ENCODE peak calls at places on chromosomes 5 and 9, in seven cellular contexts. One of them, this sample, is unnamed.

GRCh38 chr9:111316796-111317195 is 13.2 kb downstream of the OR2K2 start:
- DNase-seq in GM12878: no peak
- DNase-seq in HepG2: no peak
- DNase-seq in A549: no peak
- DNase-seq in SK-N-SH: no peak
- DNase-seq in K562: no peak
- DNase-seq in HCT116: no peak
- DNase-seq in this sample: no peak

GRCh38 chr5:131575660-131576227 is 59.3 kb downstream of the RAPGEF6 start:
- DNase-seq in GM12878: no peak
- DNase-seq in HepG2: no peak
- DNase-seq in A549: no peak
- DNase-seq in SK-N-SH: no peak
- DNase-seq in K562: no peak
- DNase-seq in HCT116: no peak
- DNase-seq in this sample: no peak

GRCh38 chr9:129655142-129655541 is 10.3 kb upstream of the PRRX2 start:
- DNase-seq in GM12878: no peak
- DNase-seq in HepG2: no peak
- DNase-seq in A549: no peak
- DNase-seq in SK-N-SH: no peak
- DNase-seq in K562: no peak
- DNase-seq in HCT116: no peak
- DNase-seq in this sample: no peak

GRCh38 chr9:124590886-124591641 is 83.9 kb upstream of the NR5A1 start:
- DNase-seq in GM12878: no peak
- DNase-seq in HepG2: no peak
- DNase-seq in A549: no peak
- DNase-seq in SK-N-SH: no peak
- DNase-seq in K562: no peak
- DNase-seq in HCT116: no peak
- DNase-seq in this sample: peak

GRCh38 chr5:108418172-108418571 is 36.3 kb upstream of the FBXL17 start:
- DNase-seq in GM12878: no peak
- DNase-seq in HepG2: no peak
- DNase-seq in A549: no peak
- DNase-seq in SK-N-SH: no peak
- DNase-seq in K562: no peak
- DNase-seq in HCT116: no peak
- DNase-seq in this sample: no peak

GRCh38 chr9:129108805-129109370 is 1.7 kb downstream of the CRAT start:
- DNase-seq in GM12878: no peak
- DNase-seq in HepG2: no peak
- DNase-seq in A549: no peak
- DNase-seq in SK-N-SH: no peak
- DNase-seq in K562: no peak
- DNase-seq in HCT116: no peak
- DNase-seq in this sample: no peak

GRCh38 chr5:65332591-65332990 is 149.1 kb downstream of the ADAMTS6 start:
- DNase-seq in GM12878: no peak
- DNase-seq in HepG2: peak
- DNase-seq in A549: no peak
- DNase-seq in SK-N-SH: no peak
- DNase-seq in K562: no peak
- DNase-seq in HCT116: no peak
- DNase-seq in this sample: no peak

GRCh38 chr5:141420855-141421488 is at the start of gene PCDHGA11:
- DNase-seq in GM12878: peak
- DNase-seq in HepG2: no peak
- DNase-seq in A549: no peak
- DNase-seq in SK-N-SH: no peak
- DNase-seq in K562: peak
- DNase-seq in HCT116: peak
- DNase-seq in this sample: peak

GRCh38 chr5:112552791-112553190 is 133.7 kb upstream of the EPB41L4A start:
- DNase-seq in GM12878: no peak
- DNase-seq in HepG2: no peak
- DNase-seq in A549: no peak
- DNase-seq in SK-N-SH: no peak
- DNase-seq in K562: no peak
- DNase-seq in HCT116: no peak
- DNase-seq in this sample: no peak

GRCh38 chr9:69178583-69179011 is 4.5 kb downstream of the TJP2 start:
- DNase-seq in GM12878: no peak
- DNase-seq in HepG2: peak
- DNase-seq in A549: peak
- DNase-seq in SK-N-SH: no peak
- DNase-seq in K562: no peak
- DNase-seq in HCT116: peak
- DNase-seq in this sample: no peak

GRCh38 chr9:111903996-111904395 is 7.4 kb downstream of the UGCG start:
- DNase-seq in GM12878: no peak
- DNase-seq in HepG2: no peak
- DNase-seq in A549: no peak
- DNase-seq in SK-N-SH: peak
- DNase-seq in K562: no peak
- DNase-seq in HCT116: no peak
- DNase-seq in this sample: no peak

GRCh38 chr5:133706732-133707430 is 94.5 kb upstream of the FSTL4 start:
- DNase-seq in GM12878: no peak
- DNase-seq in HepG2: no peak
- DNase-seq in A549: no peak
- DNase-seq in SK-N-SH: no peak
- DNase-seq in K562: no peak
- DNase-seq in HCT116: no peak
- DNase-seq in this sample: no peak

GRCh38 chr5:96528816-96529474 is 95.9 kb upstream of the PCSK1 start:
- DNase-seq in GM12878: no peak
- DNase-seq in HepG2: no peak
- DNase-seq in A549: no peak
- DNase-seq in SK-N-SH: peak
- DNase-seq in K562: no peak
- DNase-seq in HCT116: no peak
- DNase-seq in this sample: no peak

GRCh38 chr5:39829479-39829878 is 404.7 kb upstream of the DAB2 start:
- DNase-seq in GM12878: no peak
- DNase-seq in HepG2: no peak
- DNase-seq in A549: no peak
- DNase-seq in SK-N-SH: no peak
- DNase-seq in K562: no peak
- DNase-seq in HCT116: no peak
- DNase-seq in this sample: no peak

GRCh38 chr9:136537896-136538598 is 7.8 kb downstream of the NOTCH1 start:
- DNase-seq in GM12878: no peak
- DNase-seq in HepG2: no peak
- DNase-seq in A549: no peak
- DNase-seq in SK-N-SH: no peak
- DNase-seq in K562: no peak
- DNase-seq in HCT116: no peak
- DNase-seq in this sample: no peak
- H3K4me3 ChIP-seq in GM12878: peak
- H3K4me3 ChIP-seq in HepG2: no peak
- H3K4me3 ChIP-seq in A549: no peak
- H3K4me3 ChIP-seq in SK-N-SH: no peak
- H3K4me3 ChIP-seq in K562: no peak
- H3K4me3 ChIP-seq in HCT116: no peak
- H3K4me3 ChIP-seq in this sample: no peak

GRCh38 chr9:37464006-37464405 is 1.2 kb downstream of the ZBTB5 start:
- DNase-seq in GM12878: no peak
- DNase-seq in HepG2: no peak
- DNase-seq in A549: no peak
- DNase-seq in SK-N-SH: no peak
- DNase-seq in K562: no peak
- DNase-seq in HCT116: no peak
- DNase-seq in this sample: no peak

GRCh38 chr9:37468620-37469019 is 3.4 kb upstream of the ZBTB5 start:
- DNase-seq in GM12878: no peak
- DNase-seq in HepG2: no peak
- DNase-seq in A549: no peak
- DNase-seq in SK-N-SH: no peak
- DNase-seq in K562: no peak
- DNase-seq in HCT116: peak
- DNase-seq in this sample: no peak

GRCh38 chr9:37465249-37466036 is at the start of gene ZBTB5:
- DNase-seq in GM12878: peak
- DNase-seq in HepG2: peak
- DNase-seq in A549: peak
- DNase-seq in SK-N-SH: peak
- DNase-seq in K562: peak
- DNase-seq in HCT116: peak
- DNase-seq in this sample: peak

GRCh38 chr9:37464426-37465248 is 613 bp downstream of the ZBTB5 start:
- DNase-seq in GM12878: peak
- DNase-seq in HepG2: no peak
- DNase-seq in A549: peak
- DNase-seq in SK-N-SH: no peak
- DNase-seq in K562: no peak
- DNase-seq in HCT116: no peak
- DNase-seq in this sample: peak

GRCh38 chr9:37466037-37466709 is 923 bp upstream of the ZBTB5 start:
- DNase-seq in GM12878: no peak
- DNase-seq in HepG2: peak
- DNase-seq in A549: peak
- DNase-seq in SK-N-SH: peak
- DNase-seq in K562: peak
- DNase-seq in HCT116: peak
- DNase-seq in this sample: no peak
- TF ChIP-seq MAX in GM12878: no peak
- TF ChIP-seq MAX in HepG2: no peak
- TF ChIP-seq MAX in A549: peak
- TF ChIP-seq MAX in SK-N-SH: peak
- TF ChIP-seq MAX in K562: peak
- TF ChIP-seq MAX in HCT116: no peak
- TF ChIP-seq MAX in this sample: no peak

GRCh38 chr9:37144762-37145161 is 24.4 kb downstream of the ZCCHC7 start:
- DNase-seq in GM12878: peak
- DNase-seq in HepG2: peak
- DNase-seq in A549: no peak
- DNase-seq in SK-N-SH: no peak
- DNase-seq in K562: no peak
- DNase-seq in HCT116: no peak
- DNase-seq in this sample: peak

GRCh38 chr9:37141015-37141414 is 20.6 kb downstream of the ZCCHC7 start:
- DNase-seq in GM12878: no peak
- DNase-seq in HepG2: no peak
- DNase-seq in A549: no peak
- DNase-seq in SK-N-SH: no peak
- DNase-seq in K562: no peak
- DNase-seq in HCT116: no peak
- DNase-seq in this sample: no peak

GRCh38 chr9:37148181-37148580 is 27.8 kb downstream of the ZCCHC7 start:
- DNase-seq in GM12878: no peak
- DNase-seq in HepG2: no peak
- DNase-seq in A549: no peak
- DNase-seq in SK-N-SH: no peak
- DNase-seq in K562: peak
- DNase-seq in HCT116: no peak
- DNase-seq in this sample: no peak

GRCh38 chr9:37149646-37150308 is 29.4 kb downstream of the ZCCHC7 start:
- DNase-seq in GM12878: no peak
- DNase-seq in HepG2: no peak
- DNase-seq in A549: no peak
- DNase-seq in SK-N-SH: no peak
- DNase-seq in K562: no peak
- DNase-seq in HCT116: no peak
- DNase-seq in this sample: no peak

GRCh38 chr9:37146372-37146771 is 26.0 kb downstream of the ZCCHC7 start:
- DNase-seq in GM12878: peak
- DNase-seq in HepG2: no peak
- DNase-seq in A549: no peak
- DNase-seq in SK-N-SH: no peak
- DNase-seq in K562: no peak
- DNase-seq in HCT116: no peak
- DNase-seq in this sample: peak
- H3K4me3 ChIP-seq in GM12878: peak
- H3K4me3 ChIP-seq in HepG2: no peak
- H3K4me3 ChIP-seq in A549: no peak
- H3K4me3 ChIP-seq in SK-N-SH: no peak
- H3K4me3 ChIP-seq in K562: no peak
- H3K4me3 ChIP-seq in HCT116: no peak
- H3K4me3 ChIP-seq in this sample: peak

DNA sequence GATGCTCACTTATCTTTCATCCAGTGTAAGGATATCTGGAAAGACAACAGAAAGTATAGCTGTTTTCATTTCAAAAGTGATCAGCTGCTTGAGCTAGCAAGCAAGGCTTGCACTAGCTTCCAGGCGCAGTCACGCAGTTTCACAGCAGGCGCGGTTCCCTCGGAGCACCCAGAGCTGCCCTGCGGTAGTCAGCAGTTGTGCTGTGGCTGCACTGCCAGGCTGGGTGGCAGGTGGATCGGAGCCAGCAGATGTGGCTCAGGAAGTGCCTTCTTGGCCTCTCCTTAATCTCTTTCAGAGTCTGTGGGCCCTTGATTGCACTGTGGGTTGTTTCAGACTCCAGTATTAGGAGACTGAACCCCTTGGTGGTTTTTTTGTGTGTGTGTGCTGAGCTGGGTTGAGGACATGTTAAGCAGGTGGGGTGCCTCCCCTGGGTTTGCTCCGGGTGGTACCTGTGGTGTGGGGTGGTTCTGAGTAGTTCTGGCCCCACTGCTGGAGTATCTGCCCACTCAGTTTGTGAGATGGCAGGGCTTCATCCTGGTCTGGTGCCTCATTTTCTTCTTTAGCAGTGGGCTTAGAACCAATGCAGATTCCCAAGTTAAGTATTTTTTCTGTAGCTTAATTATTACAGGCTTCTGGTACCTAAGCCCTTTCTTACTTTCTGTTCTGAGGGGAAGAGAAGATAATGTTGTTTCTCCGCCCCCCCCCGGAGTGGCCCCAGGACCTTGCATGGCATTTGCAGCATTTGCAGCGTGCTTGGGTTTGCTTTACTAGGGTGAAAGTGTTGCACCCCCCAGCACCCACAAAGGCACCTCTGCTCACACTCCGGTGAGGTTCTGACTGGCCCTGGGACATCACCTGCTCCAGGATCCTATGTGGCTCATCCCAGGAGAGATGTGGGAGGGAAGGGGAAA is 16.4 kb downstream of the TENT4A start:
- DNase-seq in GM12878: no peak
- DNase-seq in HepG2: no peak
- DNase-seq in A549: no peak
- DNase-seq in SK-N-SH: no peak
- DNase-seq in K562: no peak
- DNase-seq in HCT116: no peak
- DNase-seq in this sample: no peak
- TF ChIP-seq MAX in GM12878: no peak
- TF ChIP-seq MAX in HepG2: no peak
- TF ChIP-seq MAX in A549: no peak
- TF ChIP-seq MAX in SK-N-SH: no peak
- TF ChIP-seq MAX in K562: no peak
- TF ChIP-seq MAX in HCT116: no peak
- TF ChIP-seq MAX in this sample: no peak

GRCh38 chr5:175516933-175517823 is 38.8 kb downstream of the SFXN1 start:
- DNase-seq in GM12878: no peak
- DNase-seq in HepG2: no peak
- DNase-seq in A549: no peak
- DNase-seq in SK-N-SH: no peak
- DNase-seq in K562: no peak
- DNase-seq in HCT116: no peak
- DNase-seq in this sample: no peak
- H3K4me3 ChIP-seq in GM12878: no peak
- H3K4me3 ChIP-seq in HepG2: no peak
- H3K4me3 ChIP-seq in A549: no peak
- H3K4me3 ChIP-seq in SK-N-SH: no peak
- H3K4me3 ChIP-seq in K562: no peak
- H3K4me3 ChIP-seq in HCT116: no peak
- H3K4me3 ChIP-seq in this sample: no peak

This sample was measured in NB4.